ENCODE peak calls at places on chromosomes 12 and 14, in four cellular contexts. V is WTC11, X is K562, D is HepG2. Y is an unnamed sample.

GRCh38 chr12:122669397-122670070 is 33.6 kb downstream of the HCAR2 start:
- DNase-seq in X (no peak), V (no peak), D (no peak), Y (peak; percentile 37)

GRCh38 chr12:30989754-30990153 is 63.2 kb downstream of the TSPAN11 start:
- DNase-seq in V (peak; percentile 66), X (peak; percentile 31), D (peak; percentile 39), Y (peak; percentile 41)

GRCh38 chr14:79417961-79418360 is 793.3 kb downstream of the DIO2 start:
- DNase-seq in V (no peak), D (no peak), X (no peak), Y (no peak)

GRCh38 chr12:83432176-83432719 is 745.5 kb downstream of the TMTC2 start:
- DNase-seq in X (no peak), D (no peak), V (peak; percentile 13), Y (no peak)

GRCh38 chr14:65242732-65243134 is 140.4 kb upstream of the MAX start:
- DNase-seq in X (no peak), D (peak; percentile 95), V (no peak), Y (no peak)

GRCh38 chr12:50517456-50518048 is 12.8 kb downstream of the DIP2B start:
- DNase-seq in X (no peak), V (no peak), D (peak; percentile 52), Y (peak; percentile 54)

GRCh38 chr12:86801439-86801838 is 545.2 kb upstream of the MGAT4C start:
- DNase-seq in V (no peak), D (no peak), X (no peak), Y (no peak)

GRCh38 chr12:15631007-15631715 is 158.0 kb downstream of the EPS8 start:
- DNase-seq in D (no peak), X (no peak), V (no peak), Y (no peak)

GRCh38 chr12:58148405-58148804 is 207.0 kb downstream of the ATP23 start:
- DNase-seq in D (no peak), V (no peak), X (peak; percentile 16), Y (peak; percentile 6)

GRCh38 chr12:14167005-14167628 is 185.7 kb upstream of the GRIN2B start:
- DNase-seq in V (peak; percentile 61), X (peak; percentile 45), D (peak; percentile 30), Y (peak; percentile 60)

GRCh38 chr14:65170768-65171251 is 68.5 kb upstream of the MAX start:
- DNase-seq in X (no peak), V (peak; percentile 65), D (no peak), Y (peak; percentile 43)

GRCh38 chr14:104342435-104343293 is 204.3 kb downstream of the KIF26A start:
- DNase-seq in V (peak; percentile 49), X (no peak), D (no peak), Y (no peak)

GRCh38 chr12:124939428-124940142 is 25.1 kb upstream of the UBC start:
- DNase-seq in D (peak; percentile 90), X (peak; percentile 76), V (peak; percentile 90), Y (peak; percentile 72)

GRCh38 chr12:108857158-108857407 is 300 bp downstream of the SSH1 start:
- DNase-seq in X (no peak), V (peak; percentile 17), D (no peak), Y (no peak)

GRCh38 chr14:104217486-104218360 is 79.3 kb downstream of the KIF26A start:
- DNase-seq in D (no peak), V (no peak), X (no peak), Y (no peak)

GRCh38 chr12:104182144-104182543 is 33.4 kb upstream of the TXNRD1 start:
- DNase-seq in D (no peak), V (no peak), X (no peak), Y (no peak)

GRCh38 chr12:116879509-116880212 is 1.6 kb downstream of the HRK start:
- DNase-seq in X (no peak), V (no peak), D (no peak), Y (no peak)

GRCh38 chr14:77458249-77458950 is 507 bp downstream of the AHSA1 start:
- DNase-seq in X (peak; percentile 33), V (peak; percentile 32), D (peak; percentile 40), Y (peak; percentile 24)

GRCh38 chr12:102543494-102543893 is 63.1 kb upstream of the IGF1 start:
- DNase-seq in X (no peak), V (no peak), D (no peak), Y (no peak)

GRCh38 chr12:12902036-12902435 is 10.7 kb downstream of the GPRC5A start:
- DNase-seq in D (no peak), V (no peak), X (no peak), Y (no peak)

GRCh38 chr14:36662543-36663403 is 1.1 kb downstream of the PAX9 start:
- DNase-seq in X (peak; percentile 14), V (peak; percentile 49), D (no peak), Y (peak; percentile 53)

GRCh38 chr12:81942588-81942987 is 183.4 kb upstream of the PPFIA2 start:
- DNase-seq in D (no peak), X (no peak), V (no peak), Y (no peak)

GRCh38 chr12:87816186-87816585 is 213.0 kb downstream of the C12orf50 start:
- DNase-seq in D (no peak), V (no peak), X (no peak), Y (no peak)

GRCh38 chr12:27474344-27474743 is 27.8 kb downstream of the SMCO2 start:
- DNase-seq in X (no peak), D (no peak), V (no peak), Y (no peak)

GRCh38 chr12:124542021-124542941 is 25.1 kb downstream of the NCOR2 start:
- DNase-seq in X (no peak), V (no peak), D (no peak), Y (no peak)

GRCh38 chr12:1536817-1537216 is 57.6 kb downstream of the FBXL14 start:
- DNase-seq in D (no peak), X (no peak), V (no peak), Y (no peak)

GRCh38 chr12:45431153-45431552 is 215.3 kb downstream of the ANO6 start:
- DNase-seq in V (no peak), X (no peak), D (no peak), Y (no peak)

GRCh38 chr12:40691913-40692616 is at the start of gene CNTN1:
- DNase-seq in D (no peak), X (no peak), V (peak; percentile 92), Y (peak; percentile 99)

GRCh38 chr12:48985901-48986300 is 7.8 kb downstream of the WNT1 start:
- DNase-seq in V (no peak), X (no peak), D (no peak), Y (no peak)

GRCh38 chr14:43900173-43900655 is 606.9 kb downstream of the FSCB start:
- DNase-seq in V (no peak), X (no peak), D (peak; percentile 92), Y (peak; percentile 2)

GRCh38 chr12:92073123-92073522 is 72.5 kb downstream of the BTG1 start:
- DNase-seq in V (no peak), X (no peak), D (no peak), Y (no peak)

GRCh38 chr12:92077530-92077929 is 68.1 kb downstream of the BTG1 start:
- DNase-seq in D (no peak), V (no peak), X (no peak), Y (no peak)

GRCh38 chr12:92074889-92075288 is 70.8 kb downstream of the BTG1 start:
- DNase-seq in V (no peak), X (no peak), D (no peak), Y (no peak)

GRCh38 chr12:92076106-92076505 is 69.5 kb downstream of the BTG1 start:
- DNase-seq in V (no peak), D (no peak), X (no peak), Y (no peak)

GRCh38 chr12:92075425-92075891 is 70.2 kb downstream of the BTG1 start:
- DNase-seq in D (no peak), X (peak; percentile 14), V (no peak), Y (no peak)
- TF ChIP-seq NR3C1 in D (no peak), X (no peak), V (no peak), Y (no peak)

GRCh38 chr14:99596071-99596627 is 7.9 kb downstream of the CCDC85C start:
- DNase-seq in X (no peak), D (no peak), V (no peak), Y (peak; percentile 36)

GRCh38 chr14:99595034-99595433 is 9.0 kb downstream of the CCDC85C start:
- DNase-seq in V (no peak), X (no peak), D (no peak), Y (no peak)

GRCh38 chr14:99593971-99594841 is 9.8 kb downstream of the CCDC85C start:
- DNase-seq in D (no peak), X (no peak), V (no peak), Y (no peak)

GRCh38 chr14:99596772-99597171 is 7.2 kb downstream of the CCDC85C start:
- DNase-seq in X (no peak), V (no peak), D (no peak), Y (no peak)

GRCh38 chr14:99595524-99595923 is 8.5 kb downstream of the CCDC85C start:
- DNase-seq in V (no peak), X (no peak), D (no peak), Y (no peak)
- TF ChIP-seq NR3C1 in V (no peak), X (no peak), D (no peak), Y (no peak)

GRCh38 chr12:64742371-64742770 is 16.8 kb downstream of the GNS start:
- DNase-seq in X (no peak), V (no peak), D (no peak), Y (no peak)

GRCh38 chr12:64745259-64745807 is 13.9 kb downstream of the GNS start:
- DNase-seq in V (no peak), D (no peak), X (no peak), Y (no peak)

GRCh38 chr12:64746663-64747062 is 12.5 kb downstream of the GNS start:
- DNase-seq in D (no peak), X (no peak), V (no peak), Y (no peak)

GRCh38 chr12:64747681-64748080 is 11.5 kb downstream of the GNS start:
- DNase-seq in V (no peak), D (no peak), X (no peak), Y (no peak)

DNA sequence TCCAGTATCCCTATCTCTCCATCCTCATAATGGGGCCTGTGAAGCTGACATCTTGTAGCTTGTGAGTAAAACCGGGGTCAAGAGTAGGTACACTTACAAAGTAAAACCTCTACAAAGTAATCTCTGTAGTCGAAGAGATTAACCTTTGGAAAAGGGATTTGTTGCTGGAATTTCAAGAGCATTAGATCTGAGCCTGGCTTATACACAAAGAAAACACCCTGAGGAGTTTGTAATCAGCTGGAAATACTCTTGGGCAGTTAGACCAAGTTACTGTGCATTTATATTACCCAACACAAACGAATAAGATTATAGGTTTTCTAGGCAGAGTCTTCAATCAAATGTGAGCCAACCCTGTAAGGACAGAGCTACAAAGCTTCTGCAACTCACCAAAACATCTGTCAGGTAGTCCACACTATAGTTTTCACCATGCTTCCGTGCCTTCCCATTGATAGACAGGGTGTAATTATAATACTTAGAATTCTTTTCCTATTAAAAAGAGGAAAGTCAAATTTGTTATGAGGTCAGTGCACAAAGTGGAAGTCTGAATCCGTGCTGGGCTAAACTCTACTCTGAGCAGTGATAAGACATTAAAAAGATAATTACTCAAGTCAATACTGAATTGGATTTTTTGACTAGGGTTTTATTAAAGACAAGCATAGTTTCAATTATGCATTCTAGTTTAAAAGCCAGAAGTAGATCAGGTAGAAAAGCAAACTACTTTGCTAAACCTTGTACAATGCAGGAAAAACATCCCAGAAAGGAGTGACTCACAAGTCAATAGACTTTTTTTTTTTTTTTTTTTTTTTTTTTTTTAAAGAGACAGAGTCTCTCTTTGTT is 14.6 kb downstream of the GNS start:
- DNase-seq in X (no peak), D (peak; percentile 41), V (no peak), Y (peak; percentile 36)
- TF ChIP-seq NR3C1 in X (no peak), D (no peak), V (no peak), Y (no peak)

DNA sequence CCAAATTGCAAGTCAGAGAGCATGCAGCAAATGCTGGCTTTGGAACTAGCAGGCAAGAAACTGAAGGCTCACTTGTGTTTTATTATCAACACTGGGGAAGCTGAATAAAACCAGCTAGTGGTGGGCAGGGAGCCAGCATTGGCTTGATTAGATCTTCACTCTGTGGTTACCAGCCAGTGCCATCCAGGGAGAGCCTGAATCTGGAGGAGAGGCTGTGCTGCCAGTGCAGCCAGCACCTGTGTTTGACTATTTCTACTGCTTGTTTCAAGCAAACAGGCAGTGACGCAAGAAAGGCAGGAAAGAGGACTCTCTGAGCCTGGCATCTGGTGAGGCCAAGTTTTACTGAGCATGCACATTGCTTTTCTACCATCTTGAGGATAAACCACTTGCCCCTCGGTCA is 247.0 kb downstream of the PHLDA1 start:
- DNase-seq in D (peak; percentile 73), V (no peak), X (no peak), Y (no peak)
- TF ChIP-seq NR3C1 in D (no peak), V (no peak), X (no peak), Y (no peak)